ENCODE peak calls at places on chromosomes 5 and 9, in nine cellular contexts. L, M, P, O, V, F, X, J and D are unnamed samples. For H3K4me1, the result is how much of the 10 kb centered on the place peaks cover.

GRCh38 chr5:38793099-38793498 is 52.7 kb upstream of the OSMR start:
- DNase-seq in L (no peak), M (no peak), P (no peak), O (no peak), V (no peak), F (no peak), X (no peak), J (no peak), D (no peak)

GRCh38 chr5:95936812-95937397 is 24.7 kb downstream of the ELL2 start:
- DNase-seq in L (no peak), M (no peak), P (no peak), O (no peak), V (no peak), F (no peak), X (no peak), J (no peak), D (no peak)

GRCh38 chr5:23352437-23352836 is 155.0 kb upstream of the PRDM9 start:
- DNase-seq in L (no peak), M (no peak), P (no peak), O (no peak), V (no peak), F (peak), X (no peak), J (no peak), D (peak)

GRCh38 chr5:132436936-132437335 is 53.6 kb downstream of the IRF1 start:
- DNase-seq in L (no peak), M (no peak), P (no peak), O (no peak), V (no peak), F (no peak), X (no peak), J (no peak), D (no peak)

GRCh38 chr5:32259033-32259432 is 53.7 kb downstream of the MTMR12 start:
- DNase-seq in L (no peak), M (no peak), P (no peak), O (no peak), V (no peak), F (no peak), X (no peak), J (no peak), D (no peak)

GRCh38 chr9:3136999-3137675 is 293.2 kb upstream of the PUM3 start:
- DNase-seq in L (no peak), M (no peak), P (no peak), O (no peak), V (no peak), F (no peak), X (no peak), J (no peak), D (no peak)

GRCh38 chr9:3475300-3476020 is 50.3 kb downstream of the RFX3 start:
- DNase-seq in L (peak), M (no peak), P (peak), O (no peak), V (no peak), F (no peak), X (no peak), J (no peak), D (no peak)

GRCh38 chr9:136354592-136355085 is 8.9 kb downstream of the DNLZ start:
- DNase-seq in L (no peak), M (peak), P (no peak), O (no peak), V (no peak), F (peak), X (no peak), J (peak), D (no peak)

GRCh38 chr5:74201334-74202081 is 439.0 kb downstream of the ENC1 start:
- DNase-seq in L (peak), M (peak), P (peak), O (peak), V (no peak), F (peak), X (no peak), J (no peak), D (no peak)

GRCh38 chr5:142275496-142275895 is 49.3 kb downstream of the SPRY4 start:
- DNase-seq in L (no peak), M (no peak), P (no peak), O (no peak), V (no peak), F (no peak), X (no peak), J (no peak), D (no peak)

GRCh38 chr5:15260347-15261278 is 239.4 kb upstream of the FBXL7 start:
- DNase-seq in L (no peak), M (no peak), P (no peak), O (no peak), V (no peak), F (no peak), X (no peak), J (no peak), D (no peak)

GRCh38 chr9:92767078-92768054 is 2.7 kb upstream of the BICD2 start:
- DNase-seq in L (no peak), M (no peak), P (no peak), O (no peak), V (no peak), F (no peak), X (no peak), J (no peak), D (no peak)
- H3K4me1 ChIP-seq in L (under half), M (under half), P (under half), O (under half), V (under half), F (under half), X (under half), J (under half), D (under half)

DNA sequence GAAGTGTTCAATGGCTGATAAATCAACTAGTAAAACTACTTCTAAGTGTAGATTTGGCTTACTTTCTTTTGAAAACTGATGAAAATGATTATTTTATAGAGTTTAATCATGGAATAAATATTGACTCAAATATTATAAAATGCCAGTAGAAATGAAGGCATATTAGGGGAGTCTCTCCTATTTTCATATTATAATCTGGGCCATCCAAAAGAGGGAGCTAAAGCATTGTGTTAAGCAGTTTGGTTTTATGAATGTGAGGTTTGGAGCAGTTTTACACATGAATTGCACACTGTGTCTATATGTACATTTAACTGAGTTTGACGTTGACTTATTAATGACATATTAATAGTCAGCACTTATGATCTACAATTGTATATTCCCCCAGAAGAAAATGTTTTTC is 17.4 kb downstream of the CDH9 start:
- DNase-seq in L (no peak), M (no peak), P (no peak), O (no peak), V (no peak), F (no peak), X (no peak), J (no peak), D (no peak)
- TF ChIP-seq CTCF in L (no peak), M (no peak), P (peak), O (peak), V (no peak), F (peak), X (no peak), J (peak), D (peak)

GRCh38 chr5:83050723-83051340 is 26.4 kb downstream of the TMEM167A start:
- DNase-seq in L (no peak), M (no peak), P (no peak), O (no peak), V (no peak), F (no peak), X (no peak), J (no peak), D (no peak)

GRCh38 chr5:83044941-83045340 is 32.3 kb downstream of the TMEM167A start:
- DNase-seq in L (no peak), M (no peak), P (no peak), O (no peak), V (no peak), F (no peak), X (no peak), J (no peak), D (no peak)

GRCh38 chr5:83048277-83048676 is 28.9 kb downstream of the TMEM167A start:
- DNase-seq in L (no peak), M (no peak), P (no peak), O (no peak), V (no peak), F (no peak), X (no peak), J (no peak), D (no peak)

GRCh38 chr5:83049370-83049863 is 27.8 kb downstream of the TMEM167A start:
- DNase-seq in L (no peak), M (no peak), P (no peak), O (no peak), V (no peak), F (no peak), X (no peak), J (no peak), D (no peak)

DNA sequence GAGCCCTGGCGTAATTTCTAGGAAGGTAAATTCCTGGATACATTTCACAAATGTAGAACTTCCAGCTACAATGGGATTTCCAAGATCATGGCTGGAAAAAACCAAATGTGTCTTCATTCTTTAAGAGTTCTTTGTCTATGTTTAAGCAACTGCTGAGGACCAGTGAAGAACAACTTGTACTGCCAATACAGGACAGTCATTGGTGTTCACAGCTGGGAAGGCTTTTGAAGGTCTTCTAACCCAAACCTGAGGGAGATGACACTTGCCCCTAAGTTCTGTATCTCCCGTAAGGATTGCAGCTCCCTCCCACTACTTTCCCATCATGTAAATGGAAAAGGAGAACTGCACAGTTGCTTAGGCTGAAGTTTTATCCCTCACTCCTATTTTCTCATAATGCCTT is 28.4 kb downstream of the TMEM167A start:
- DNase-seq in L (no peak), M (no peak), P (no peak), O (no peak), V (no peak), F (no peak), X (no peak), J (no peak), D (no peak)
- H3K4me1 ChIP-seq in L (under half), M (under half), P (under half), O (under half), V (under half), F (under half), X (under half), J (under half), D (under half)

DNA sequence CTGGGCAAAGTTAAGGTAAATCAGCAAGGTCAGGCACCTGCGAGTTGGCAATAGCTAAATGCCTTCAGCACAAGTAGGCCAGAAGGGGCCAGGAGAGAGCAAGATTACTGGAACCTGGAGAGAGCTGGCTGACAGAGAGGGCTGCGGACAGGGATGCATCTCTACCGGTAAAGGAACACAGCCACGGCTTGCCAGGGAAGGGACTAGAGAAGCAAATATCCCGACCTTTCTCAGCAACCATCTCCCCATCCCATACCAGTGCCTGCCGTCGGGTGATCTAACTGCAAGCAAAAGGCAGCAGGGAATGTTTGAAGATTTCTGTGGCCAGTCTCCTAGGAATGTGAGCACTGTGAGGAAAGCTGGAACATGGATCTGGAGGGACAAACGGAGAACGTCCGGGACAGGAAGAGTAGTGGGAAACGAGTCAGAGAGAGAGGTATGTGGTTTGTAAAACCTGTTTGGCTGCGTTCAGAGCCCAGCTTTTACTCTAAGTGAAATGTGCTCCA is 15.9 kb upstream of the ABLIM3 start:
- DNase-seq in L (no peak), M (peak), P (no peak), O (no peak), V (no peak), F (no peak), X (no peak), J (no peak), D (peak)
- TF ChIP-seq CTCF in L (no peak), M (peak), P (no peak), O (no peak), V (no peak), F (no peak), X (no peak), J (peak), D (peak)

GRCh38 chr5:180803181-180804128 is 849 bp upstream of the MGAT1 start:
- DNase-seq in L (peak), M (no peak), P (peak), O (peak), V (peak), F (peak), X (peak), J (peak), D (peak)

GRCh38 chr5:180804129-180804601 is 1.6 kb upstream of the MGAT1 start:
- DNase-seq in L (peak), M (no peak), P (no peak), O (no peak), V (no peak), F (peak), X (no peak), J (no peak), D (no peak)

GRCh38 chr5:180807654-180808414 is 5.2 kb upstream of the MGAT1 start:
- DNase-seq in L (peak), M (no peak), P (no peak), O (no peak), V (no peak), F (peak), X (no peak), J (no peak), D (no peak)

GRCh38 chr5:180808461-180809000 is 5.9 kb upstream of the MGAT1 start:
- DNase-seq in L (peak), M (no peak), P (no peak), O (no peak), V (no peak), F (peak), X (no peak), J (peak), D (no peak)

GRCh38 chr5:180806351-180807011 is 3.9 kb upstream of the MGAT1 start:
- DNase-seq in L (peak), M (no peak), P (no peak), O (no peak), V (peak), F (peak), X (no peak), J (no peak), D (no peak)
- H3K4me1 ChIP-seq in L (under half), M (half or more), P (under half), O (half or more), V (half or more), F (half or more), X (half or more), J (half or more), D (under half)

GRCh38 chr9:37408933-37409710 is 13.4 kb upstream of the GRHPR start:
- DNase-seq in L (peak), M (no peak), P (peak), O (no peak), V (peak), F (no peak), X (peak), J (peak), D (no peak)

GRCh38 chr9:37405350-37405749 is 17.1 kb upstream of the GRHPR start:
- DNase-seq in L (no peak), M (no peak), P (no peak), O (no peak), V (peak), F (no peak), X (no peak), J (no peak), D (no peak)

GRCh38 chr9:37406603-37407401 is 15.7 kb upstream of the GRHPR start:
- DNase-seq in L (no peak), M (peak), P (no peak), O (no peak), V (no peak), F (no peak), X (no peak), J (no peak), D (no peak)

GRCh38 chr9:37405764-37406380 is 16.6 kb upstream of the GRHPR start:
- DNase-seq in L (no peak), M (no peak), P (no peak), O (no peak), V (no peak), F (no peak), X (no peak), J (no peak), D (no peak)

GRCh38 chr9:37407468-37407867 is 15.0 kb upstream of the GRHPR start:
- DNase-seq in L (no peak), M (no peak), P (no peak), O (no peak), V (peak), F (no peak), X (no peak), J (no peak), D (peak)
- TF ChIP-seq CTCF in L (no peak), M (no peak), P (peak), O (no peak), V (peak), F (peak), X (no peak), J (peak), D (no peak)

DNA sequence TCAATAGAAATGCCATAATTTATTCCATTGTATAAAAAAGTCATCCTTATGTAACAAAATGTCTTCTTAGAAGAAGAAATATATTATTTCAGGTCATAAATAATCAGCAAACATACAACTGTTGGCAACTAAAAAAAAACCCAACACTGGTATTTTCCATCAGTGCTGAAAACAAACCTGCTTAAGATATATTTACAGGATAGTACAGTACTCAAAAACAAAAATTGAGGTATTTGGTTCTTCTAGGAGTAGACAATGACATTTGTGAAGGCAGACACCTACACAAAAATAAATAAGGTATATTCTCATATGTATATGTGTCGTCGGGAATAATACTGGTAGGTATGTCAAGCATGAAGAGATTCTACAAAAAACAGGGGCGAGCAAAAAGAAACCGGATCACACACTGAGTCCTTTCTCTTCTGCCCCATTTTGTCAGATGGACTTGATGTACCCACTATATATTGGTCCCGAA is 2.9 kb downstream of the DUSP1 start:
- DNase-seq in L (no peak), M (no peak), P (no peak), O (no peak), V (no peak), F (no peak), X (no peak), J (no peak), D (no peak)
- H3K4me1 ChIP-seq in L (under half), M (half or more), P (under half), O (under half), V (under half), F (under half), X (under half), J (under half), D (under half)

GRCh38 chr9:110337727-110338522 is at the start of gene TXNDC8:
- DNase-seq in L (no peak), M (no peak), P (no peak), O (no peak), V (no peak), F (no peak), X (no peak), J (no peak), D (no peak)

GRCh38 chr9:110343537-110343936 is 5.9 kb upstream of the TXNDC8 start:
- DNase-seq in L (no peak), M (no peak), P (no peak), O (no peak), V (no peak), F (no peak), X (no peak), J (no peak), D (no peak)

GRCh38 chr9:110334871-110335270 is 2.8 kb downstream of the TXNDC8 start:
- DNase-seq in L (no peak), M (no peak), P (no peak), O (no peak), V (no peak), F (no peak), X (no peak), J (no peak), D (no peak)

DNA sequence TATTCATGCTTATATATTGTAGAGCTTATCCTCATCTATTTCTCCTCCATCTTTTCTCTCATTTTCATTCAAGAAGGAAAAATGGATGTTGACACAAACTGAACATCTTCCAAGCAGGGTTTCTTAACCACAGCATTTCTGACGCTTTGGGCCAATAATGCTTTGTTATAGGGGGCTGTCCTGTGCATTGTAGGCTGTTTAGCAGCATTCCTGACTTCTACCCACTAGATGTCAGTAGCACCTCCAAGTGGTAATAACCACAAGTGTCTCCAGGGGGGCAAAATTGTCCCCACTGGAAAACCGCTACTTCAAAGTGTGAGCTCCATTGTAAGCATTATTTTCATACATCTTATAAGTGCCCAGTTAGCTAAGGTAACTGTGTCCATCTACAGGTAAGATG is 2.6 kb upstream of the TXNDC8 start:
- DNase-seq in L (no peak), M (no peak), P (no peak), O (no peak), V (peak), F (no peak), X (no peak), J (no peak), D (peak)
- TF ChIP-seq CTCF in L (no peak), M (no peak), P (peak), O (no peak), V (peak), F (no peak), X (no peak), J (peak), D (peak)

DNA sequence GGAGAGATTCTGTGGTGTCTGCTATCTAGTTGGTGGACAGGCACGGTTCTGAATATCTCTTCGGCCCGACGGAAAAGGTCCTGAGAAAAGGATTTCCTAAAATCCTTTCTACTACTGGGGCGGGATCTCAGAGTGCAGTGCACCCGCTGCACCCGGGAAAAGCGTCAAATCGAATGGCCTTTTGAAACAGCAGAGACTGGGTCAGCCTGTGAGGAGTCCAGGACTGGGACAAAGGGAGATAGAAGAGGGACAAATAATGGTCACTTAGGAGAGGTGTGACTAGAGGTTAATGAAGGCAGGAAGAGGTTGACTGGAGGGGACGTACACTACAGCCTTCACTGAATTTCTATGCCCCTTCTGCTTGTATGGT is 1.5 kb downstream of the PLPPR1 start:
- DNase-seq in L (no peak), M (no peak), P (no peak), O (no peak), V (no peak), F (no peak), X (no peak), J (no peak), D (peak)
- H3K4me1 ChIP-seq in L (under half), M (under half), P (under half), O (under half), V (under half), F (under half), X (under half), J (under half), D (under half)